ENCODE peak calls at places on chromosomes 7 and 10, in seven cellular contexts. One of them, this sample, is unnamed.

GRCh38 chr10:24382979-24383663 is 174.2 kb downstream of the KIAA1217 start:
- DNase-seq in cardiac muscle cell: peak
- DNase-seq in activated CD8-positive, alpha-beta T cell treated with anti-CD3 and anti-CD28 coated beads for 36 hours: no peak
- DNase-seq in MCF 10A: peak
- DNase-seq in thoracic aorta: no peak
- DNase-seq in dorsolateral prefrontal cortex: no peak
- DNase-seq in type B pancreatic cell: no peak
- DNase-seq in this sample: no peak

GRCh38 chr7:69861233-69861632 is 263.0 kb downstream of the AUTS2 start:
- DNase-seq in cardiac muscle cell: no peak
- DNase-seq in activated CD8-positive, alpha-beta T cell treated with anti-CD3 and anti-CD28 coated beads for 36 hours: no peak
- DNase-seq in MCF 10A: no peak
- DNase-seq in thoracic aorta: no peak
- DNase-seq in dorsolateral prefrontal cortex: no peak
- DNase-seq in type B pancreatic cell: no peak
- DNase-seq in this sample: no peak

GRCh38 chr7:101436857-101437576 is 74.3 kb downstream of the COL26A1 start:
- DNase-seq in cardiac muscle cell: no peak
- DNase-seq in activated CD8-positive, alpha-beta T cell treated with anti-CD3 and anti-CD28 coated beads for 36 hours: no peak
- DNase-seq in MCF 10A: peak
- DNase-seq in thoracic aorta: no peak
- DNase-seq in dorsolateral prefrontal cortex: no peak
- DNase-seq in type B pancreatic cell: no peak
- DNase-seq in this sample: no peak

GRCh38 chr7:91128574-91129348 is 135.5 kb upstream of the FZD1 start:
- DNase-seq in cardiac muscle cell: peak
- DNase-seq in activated CD8-positive, alpha-beta T cell treated with anti-CD3 and anti-CD28 coated beads for 36 hours: no peak
- DNase-seq in MCF 10A: no peak
- DNase-seq in thoracic aorta: no peak
- DNase-seq in dorsolateral prefrontal cortex: no peak
- DNase-seq in type B pancreatic cell: no peak
- DNase-seq in this sample: no peak

GRCh38 chr7:140230517-140230861 is 53.7 kb upstream of the KDM7A start:
- DNase-seq in cardiac muscle cell: no peak
- DNase-seq in activated CD8-positive, alpha-beta T cell treated with anti-CD3 and anti-CD28 coated beads for 36 hours: peak
- DNase-seq in MCF 10A: no peak
- DNase-seq in thoracic aorta: no peak
- DNase-seq in dorsolateral prefrontal cortex: no peak
- DNase-seq in type B pancreatic cell: no peak
- DNase-seq in this sample: peak

GRCh38 chr7:44438851-44439250 is 51.6 kb downstream of the NUDCD3 start:
- DNase-seq in cardiac muscle cell: no peak
- DNase-seq in activated CD8-positive, alpha-beta T cell treated with anti-CD3 and anti-CD28 coated beads for 36 hours: no peak
- DNase-seq in MCF 10A: peak
- DNase-seq in thoracic aorta: no peak
- DNase-seq in dorsolateral prefrontal cortex: no peak
- DNase-seq in type B pancreatic cell: no peak
- DNase-seq in this sample: no peak

GRCh38 chr10:117271427-117271826 is 30.5 kb downstream of the SLC18A2 start:
- DNase-seq in cardiac muscle cell: peak
- DNase-seq in activated CD8-positive, alpha-beta T cell treated with anti-CD3 and anti-CD28 coated beads for 36 hours: no peak
- DNase-seq in MCF 10A: peak
- DNase-seq in thoracic aorta: no peak
- DNase-seq in dorsolateral prefrontal cortex: no peak
- DNase-seq in type B pancreatic cell: no peak
- DNase-seq in this sample: no peak

GRCh38 chr7:126776506-126776905 is 476.2 kb downstream of the GRM8 start:
- DNase-seq in cardiac muscle cell: no peak
- DNase-seq in activated CD8-positive, alpha-beta T cell treated with anti-CD3 and anti-CD28 coated beads for 36 hours: no peak
- DNase-seq in MCF 10A: no peak
- DNase-seq in thoracic aorta: no peak
- DNase-seq in dorsolateral prefrontal cortex: no peak
- DNase-seq in type B pancreatic cell: no peak
- DNase-seq in this sample: no peak

GRCh38 chr10:110487411-110488123 is 10.1 kb upstream of the DUSP5 start:
- DNase-seq in cardiac muscle cell: no peak
- DNase-seq in activated CD8-positive, alpha-beta T cell treated with anti-CD3 and anti-CD28 coated beads for 36 hours: no peak
- DNase-seq in MCF 10A: no peak
- DNase-seq in thoracic aorta: no peak
- DNase-seq in dorsolateral prefrontal cortex: no peak
- DNase-seq in type B pancreatic cell: no peak
- DNase-seq in this sample: no peak

GRCh38 chr7:127751062-127751722 is 99.2 kb downstream of the SND1 start:
- DNase-seq in cardiac muscle cell: peak
- DNase-seq in activated CD8-positive, alpha-beta T cell treated with anti-CD3 and anti-CD28 coated beads for 36 hours: no peak
- DNase-seq in MCF 10A: no peak
- DNase-seq in thoracic aorta: no peak
- DNase-seq in dorsolateral prefrontal cortex: no peak
- DNase-seq in type B pancreatic cell: no peak
- DNase-seq in this sample: no peak

GRCh38 chr7:146575903-146576302 is 459.3 kb downstream of the CNTNAP2 start:
- DNase-seq in cardiac muscle cell: no peak
- DNase-seq in activated CD8-positive, alpha-beta T cell treated with anti-CD3 and anti-CD28 coated beads for 36 hours: no peak
- DNase-seq in MCF 10A: no peak
- DNase-seq in thoracic aorta: no peak
- DNase-seq in dorsolateral prefrontal cortex: no peak
- DNase-seq in type B pancreatic cell: no peak
- DNase-seq in this sample: no peak

GRCh38 chr7:32942783-32943653 is 14.2 kb upstream of the FKBP9 start:
- DNase-seq in cardiac muscle cell: peak
- DNase-seq in activated CD8-positive, alpha-beta T cell treated with anti-CD3 and anti-CD28 coated beads for 36 hours: peak
- DNase-seq in MCF 10A: peak
- DNase-seq in thoracic aorta: no peak
- DNase-seq in dorsolateral prefrontal cortex: peak
- DNase-seq in type B pancreatic cell: peak
- DNase-seq in this sample: peak

GRCh38 chr7:38660427-38661099 is 29.4 kb upstream of the AMPH start:
- DNase-seq in cardiac muscle cell: peak
- DNase-seq in activated CD8-positive, alpha-beta T cell treated with anti-CD3 and anti-CD28 coated beads for 36 hours: peak
- DNase-seq in MCF 10A: peak
- DNase-seq in thoracic aorta: no peak
- DNase-seq in dorsolateral prefrontal cortex: no peak
- DNase-seq in type B pancreatic cell: no peak
- DNase-seq in this sample: no peak

GRCh38 chr7:81004098-81004497 is 85.2 kb upstream of the SEMA3C start:
- DNase-seq in cardiac muscle cell: peak
- DNase-seq in activated CD8-positive, alpha-beta T cell treated with anti-CD3 and anti-CD28 coated beads for 36 hours: no peak
- DNase-seq in MCF 10A: no peak
- DNase-seq in thoracic aorta: no peak
- DNase-seq in dorsolateral prefrontal cortex: no peak
- DNase-seq in type B pancreatic cell: no peak
- DNase-seq in this sample: no peak

GRCh38 chr10:56537984-56538383 is 176.9 kb upstream of the ZWINT start:
- DNase-seq in cardiac muscle cell: peak
- DNase-seq in activated CD8-positive, alpha-beta T cell treated with anti-CD3 and anti-CD28 coated beads for 36 hours: no peak
- DNase-seq in MCF 10A: peak
- DNase-seq in thoracic aorta: no peak
- DNase-seq in dorsolateral prefrontal cortex: no peak
- DNase-seq in type B pancreatic cell: no peak
- DNase-seq in this sample: no peak

GRCh38 chr7:66642186-66642585 is 13.5 kb downstream of the KCTD7 start:
- DNase-seq in cardiac muscle cell: no peak
- DNase-seq in activated CD8-positive, alpha-beta T cell treated with anti-CD3 and anti-CD28 coated beads for 36 hours: no peak
- DNase-seq in MCF 10A: no peak
- DNase-seq in thoracic aorta: no peak
- DNase-seq in dorsolateral prefrontal cortex: no peak
- DNase-seq in type B pancreatic cell: no peak
- DNase-seq in this sample: no peak

GRCh38 chr10:114611617-114612016 is 46.5 kb downstream of the ABLIM1 start:
- DNase-seq in cardiac muscle cell: no peak
- DNase-seq in activated CD8-positive, alpha-beta T cell treated with anti-CD3 and anti-CD28 coated beads for 36 hours: no peak
- DNase-seq in MCF 10A: peak
- DNase-seq in thoracic aorta: no peak
- DNase-seq in dorsolateral prefrontal cortex: no peak
- DNase-seq in type B pancreatic cell: no peak
- DNase-seq in this sample: no peak

GRCh38 chr7:12570529-12571461 is at the start of gene SCIN:
- DNase-seq in cardiac muscle cell: peak
- DNase-seq in activated CD8-positive, alpha-beta T cell treated with anti-CD3 and anti-CD28 coated beads for 36 hours: peak
- DNase-seq in MCF 10A: peak
- DNase-seq in thoracic aorta: no peak
- DNase-seq in dorsolateral prefrontal cortex: peak
- DNase-seq in type B pancreatic cell: no peak
- DNase-seq in this sample: no peak

GRCh38 chr7:67842571-67842970 is 845.9 kb downstream of the TYW1 start:
- DNase-seq in cardiac muscle cell: no peak
- DNase-seq in activated CD8-positive, alpha-beta T cell treated with anti-CD3 and anti-CD28 coated beads for 36 hours: no peak
- DNase-seq in MCF 10A: no peak
- DNase-seq in thoracic aorta: no peak
- DNase-seq in dorsolateral prefrontal cortex: no peak
- DNase-seq in type B pancreatic cell: no peak
- DNase-seq in this sample: no peak

GRCh38 chr7:16115374-16115773 is 306.0 kb downstream of the CRPPA start:
- DNase-seq in cardiac muscle cell: no peak
- DNase-seq in activated CD8-positive, alpha-beta T cell treated with anti-CD3 and anti-CD28 coated beads for 36 hours: no peak
- DNase-seq in MCF 10A: no peak
- DNase-seq in thoracic aorta: no peak
- DNase-seq in dorsolateral prefrontal cortex: no peak
- DNase-seq in type B pancreatic cell: no peak
- DNase-seq in this sample: no peak

GRCh38 chr7:16114071-16114470 is 307.3 kb downstream of the CRPPA start:
- DNase-seq in cardiac muscle cell: no peak
- DNase-seq in activated CD8-positive, alpha-beta T cell treated with anti-CD3 and anti-CD28 coated beads for 36 hours: no peak
- DNase-seq in MCF 10A: no peak
- DNase-seq in thoracic aorta: no peak
- DNase-seq in dorsolateral prefrontal cortex: no peak
- DNase-seq in type B pancreatic cell: no peak
- DNase-seq in this sample: no peak

GRCh38 chr7:16113058-16113457 is 308.3 kb downstream of the CRPPA start:
- DNase-seq in cardiac muscle cell: no peak
- DNase-seq in activated CD8-positive, alpha-beta T cell treated with anti-CD3 and anti-CD28 coated beads for 36 hours: no peak
- DNase-seq in MCF 10A: no peak
- DNase-seq in thoracic aorta: no peak
- DNase-seq in dorsolateral prefrontal cortex: no peak
- DNase-seq in type B pancreatic cell: no peak
- DNase-seq in this sample: no peak

GRCh38 chr7:16114633-16115032 is 306.7 kb downstream of the CRPPA start:
- DNase-seq in cardiac muscle cell: peak
- DNase-seq in activated CD8-positive, alpha-beta T cell treated with anti-CD3 and anti-CD28 coated beads for 36 hours: no peak
- DNase-seq in MCF 10A: peak
- DNase-seq in thoracic aorta: no peak
- DNase-seq in dorsolateral prefrontal cortex: no peak
- DNase-seq in type B pancreatic cell: no peak
- DNase-seq in this sample: no peak
- TF ChIP-seq CTCF in cardiac muscle cell: peak
- TF ChIP-seq CTCF in activated CD8-positive, alpha-beta T cell treated with anti-CD3 and anti-CD28 coated beads for 36 hours: no peak
- TF ChIP-seq CTCF in MCF 10A: peak
- TF ChIP-seq CTCF in thoracic aorta: no peak
- TF ChIP-seq CTCF in dorsolateral prefrontal cortex: no peak
- TF ChIP-seq CTCF in type B pancreatic cell: peak
- TF ChIP-seq CTCF in this sample: no peak

DNA sequence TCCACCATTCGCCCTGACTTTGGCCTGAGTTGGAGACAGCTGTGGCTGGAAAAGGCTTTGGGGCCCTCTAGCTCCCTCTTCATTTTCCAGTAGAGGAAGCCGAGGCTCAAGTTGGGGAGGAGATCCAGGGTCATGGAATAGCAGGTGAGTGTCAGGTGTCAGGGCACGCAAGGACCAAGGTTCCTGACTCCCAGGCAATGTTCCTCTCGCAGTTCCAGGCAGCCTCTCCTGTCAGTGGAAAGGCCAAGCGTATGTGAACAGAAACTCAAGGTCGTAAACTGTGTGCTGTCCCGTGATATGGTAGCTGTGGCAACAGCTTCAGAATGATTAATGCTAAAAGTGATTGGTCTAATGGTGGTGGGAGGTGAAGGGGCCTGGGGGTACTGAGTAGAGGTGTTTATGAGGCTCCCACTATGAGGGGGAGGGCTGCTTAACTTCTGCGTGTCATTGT is 13.2 kb downstream of the ADAMTS14 start:
- DNase-seq in cardiac muscle cell: no peak
- DNase-seq in activated CD8-positive, alpha-beta T cell treated with anti-CD3 and anti-CD28 coated beads for 36 hours: no peak
- DNase-seq in MCF 10A: no peak
- DNase-seq in thoracic aorta: no peak
- DNase-seq in dorsolateral prefrontal cortex: no peak
- DNase-seq in type B pancreatic cell: no peak
- DNase-seq in this sample: no peak
- TF ChIP-seq CTCF in cardiac muscle cell: no peak
- TF ChIP-seq CTCF in activated CD8-positive, alpha-beta T cell treated with anti-CD3 and anti-CD28 coated beads for 36 hours: no peak
- TF ChIP-seq CTCF in MCF 10A: no peak
- TF ChIP-seq CTCF in thoracic aorta: no peak
- TF ChIP-seq CTCF in dorsolateral prefrontal cortex: no peak
- TF ChIP-seq CTCF in type B pancreatic cell: peak
- TF ChIP-seq CTCF in this sample: no peak

GRCh38 chr10:79066460-79067240 is 2.1 kb upstream of the ZMIZ1 start:
- DNase-seq in cardiac muscle cell: peak
- DNase-seq in activated CD8-positive, alpha-beta T cell treated with anti-CD3 and anti-CD28 coated beads for 36 hours: peak
- DNase-seq in MCF 10A: peak
- DNase-seq in thoracic aorta: no peak
- DNase-seq in dorsolateral prefrontal cortex: peak
- DNase-seq in type B pancreatic cell: no peak
- DNase-seq in this sample: no peak
- TF ChIP-seq CTCF in cardiac muscle cell: peak
- TF ChIP-seq CTCF in activated CD8-positive, alpha-beta T cell treated with anti-CD3 and anti-CD28 coated beads for 36 hours: peak
- TF ChIP-seq CTCF in MCF 10A: no peak
- TF ChIP-seq CTCF in thoracic aorta: no peak
- TF ChIP-seq CTCF in dorsolateral prefrontal cortex: peak
- TF ChIP-seq CTCF in type B pancreatic cell: peak
- TF ChIP-seq CTCF in this sample: no peak

GRCh38 chr10:25758511-25758910 is 175.5 kb upstream of the MYO3A start:
- DNase-seq in cardiac muscle cell: no peak
- DNase-seq in activated CD8-positive, alpha-beta T cell treated with anti-CD3 and anti-CD28 coated beads for 36 hours: no peak
- DNase-seq in MCF 10A: no peak
- DNase-seq in thoracic aorta: no peak
- DNase-seq in dorsolateral prefrontal cortex: no peak
- DNase-seq in type B pancreatic cell: no peak
- DNase-seq in this sample: no peak

GRCh38 chr10:25753776-25754175 is 180.3 kb upstream of the MYO3A start:
- DNase-seq in cardiac muscle cell: peak
- DNase-seq in activated CD8-positive, alpha-beta T cell treated with anti-CD3 and anti-CD28 coated beads for 36 hours: no peak
- DNase-seq in MCF 10A: peak
- DNase-seq in thoracic aorta: no peak
- DNase-seq in dorsolateral prefrontal cortex: no peak
- DNase-seq in type B pancreatic cell: no peak
- DNase-seq in this sample: no peak

GRCh38 chr10:25756784-25757183 is 177.2 kb upstream of the MYO3A start:
- DNase-seq in cardiac muscle cell: no peak
- DNase-seq in activated CD8-positive, alpha-beta T cell treated with anti-CD3 and anti-CD28 coated beads for 36 hours: no peak
- DNase-seq in MCF 10A: no peak
- DNase-seq in thoracic aorta: no peak
- DNase-seq in dorsolateral prefrontal cortex: no peak
- DNase-seq in type B pancreatic cell: no peak
- DNase-seq in this sample: no peak

GRCh38 chr10:25761937-25762336 is 172.1 kb upstream of the MYO3A start:
- DNase-seq in cardiac muscle cell: no peak
- DNase-seq in activated CD8-positive, alpha-beta T cell treated with anti-CD3 and anti-CD28 coated beads for 36 hours: no peak
- DNase-seq in MCF 10A: no peak
- DNase-seq in thoracic aorta: no peak
- DNase-seq in dorsolateral prefrontal cortex: no peak
- DNase-seq in type B pancreatic cell: no peak
- DNase-seq in this sample: no peak

DNA sequence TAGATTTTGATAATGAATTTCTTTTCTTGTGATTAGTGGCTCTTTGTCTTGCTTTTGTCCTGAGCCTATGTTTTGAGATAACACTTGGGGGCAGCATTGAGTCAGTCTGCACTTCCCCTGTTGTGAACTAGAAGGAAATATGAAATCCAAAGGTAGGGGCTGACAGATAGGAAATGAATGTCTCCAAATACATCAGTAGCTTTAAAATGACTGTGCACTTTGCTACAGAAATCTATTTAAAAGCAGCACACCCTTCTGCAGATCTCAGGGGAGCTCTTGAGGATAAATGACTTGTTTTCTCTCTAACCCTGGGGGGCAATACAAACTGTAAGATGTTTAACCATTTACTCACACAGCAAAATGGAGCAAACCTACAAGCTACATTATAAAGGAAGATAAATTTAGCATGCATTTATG is 176.0 kb upstream of the MYO3A start:
- DNase-seq in cardiac muscle cell: peak
- DNase-seq in activated CD8-positive, alpha-beta T cell treated with anti-CD3 and anti-CD28 coated beads for 36 hours: peak
- DNase-seq in MCF 10A: peak
- DNase-seq in thoracic aorta: no peak
- DNase-seq in dorsolateral prefrontal cortex: no peak
- DNase-seq in type B pancreatic cell: no peak
- DNase-seq in this sample: no peak
- TF ChIP-seq CTCF in cardiac muscle cell: peak
- TF ChIP-seq CTCF in activated CD8-positive, alpha-beta T cell treated with anti-CD3 and anti-CD28 coated beads for 36 hours: peak
- TF ChIP-seq CTCF in MCF 10A: peak
- TF ChIP-seq CTCF in thoracic aorta: no peak
- TF ChIP-seq CTCF in dorsolateral prefrontal cortex: peak
- TF ChIP-seq CTCF in type B pancreatic cell: peak
- TF ChIP-seq CTCF in this sample: no peak